ENCODE peak calls at places on chromosomes 11 and 22, in seven cellular contexts. One of them, this sample, is unnamed.

GRCh38 chr11:62432695-62433094 is 13.9 kb downstream of the SCGB1A1 start:
- DNase-seq in Kasumi-1: no peak
- DNase-seq in activated T-cell treated with anti-CD3 and anti-CD28 coated beads, Interleukin-2, amount 50 U/mL, for 24 hours: no peak
- DNase-seq in C1 segment of cervical spinal cord: no peak
- DNase-seq in RWPE2: no peak
- DNase-seq in left colon: no peak
- DNase-seq in endodermal cell: no peak
- DNase-seq in this sample: no peak

GRCh38 chr22:31969789-31970489 is 25.6 kb downstream of the YWHAH start:
- DNase-seq in Kasumi-1: peak; percentile 51
- DNase-seq in activated T-cell treated with anti-CD3 and anti-CD28 coated beads, Interleukin-2, amount 50 U/mL, for 24 hours: peak; percentile 73
- DNase-seq in C1 segment of cervical spinal cord: peak; percentile 22
- DNase-seq in RWPE2: peak; percentile 78
- DNase-seq in left colon: peak; percentile 81
- DNase-seq in endodermal cell: peak; percentile 95
- DNase-seq in this sample: peak; percentile 66

GRCh38 chr22:11613898-11614755 is 3913.9 kb upstream of the OR11H1 start:
- DNase-seq in Kasumi-1: no peak
- DNase-seq in activated T-cell treated with anti-CD3 and anti-CD28 coated beads, Interleukin-2, amount 50 U/mL, for 24 hours: no peak
- DNase-seq in C1 segment of cervical spinal cord: no peak
- DNase-seq in RWPE2: peak; percentile 31
- DNase-seq in left colon: no peak
- DNase-seq in endodermal cell: no peak
- DNase-seq in this sample: no peak

GRCh38 chr22:48825802-48826520 is 1001.7 kb downstream of the BRD1 start:
- DNase-seq in Kasumi-1: no peak
- DNase-seq in activated T-cell treated with anti-CD3 and anti-CD28 coated beads, Interleukin-2, amount 50 U/mL, for 24 hours: peak; percentile 26
- DNase-seq in C1 segment of cervical spinal cord: no peak
- DNase-seq in RWPE2: no peak
- DNase-seq in left colon: no peak
- DNase-seq in endodermal cell: peak; percentile 35
- DNase-seq in this sample: no peak

GRCh38 chr11:27294654-27295053 is 68.4 kb downstream of the CCDC34 start:
- DNase-seq in Kasumi-1: no peak
- DNase-seq in activated T-cell treated with anti-CD3 and anti-CD28 coated beads, Interleukin-2, amount 50 U/mL, for 24 hours: no peak
- DNase-seq in C1 segment of cervical spinal cord: no peak
- DNase-seq in RWPE2: no peak
- DNase-seq in left colon: no peak
- DNase-seq in endodermal cell: no peak
- DNase-seq in this sample: no peak

GRCh38 chr22:42116848-42117424 is 13.7 kb downstream of the CYP2D6 start:
- DNase-seq in Kasumi-1: no peak
- DNase-seq in activated T-cell treated with anti-CD3 and anti-CD28 coated beads, Interleukin-2, amount 50 U/mL, for 24 hours: no peak
- DNase-seq in C1 segment of cervical spinal cord: no peak
- DNase-seq in RWPE2: no peak
- DNase-seq in left colon: peak; percentile 67
- DNase-seq in endodermal cell: peak; percentile 85
- DNase-seq in this sample: no peak

GRCh38 chr11:121451982-121452608 is at the start of gene SORL1:
- DNase-seq in Kasumi-1: peak; percentile 62
- DNase-seq in activated T-cell treated with anti-CD3 and anti-CD28 coated beads, Interleukin-2, amount 50 U/mL, for 24 hours: peak; percentile 85
- DNase-seq in C1 segment of cervical spinal cord: peak; percentile 76
- DNase-seq in RWPE2: no peak
- DNase-seq in left colon: peak; percentile 88
- DNase-seq in endodermal cell: peak; percentile 95
- DNase-seq in this sample: peak; percentile 71

GRCh38 chr22:29394931-29395581 is 6.7 kb upstream of the AP1B1 start:
- DNase-seq in Kasumi-1: peak; percentile 86
- DNase-seq in activated T-cell treated with anti-CD3 and anti-CD28 coated beads, Interleukin-2, amount 50 U/mL, for 24 hours: peak; percentile 73
- DNase-seq in C1 segment of cervical spinal cord: peak; percentile 56
- DNase-seq in RWPE2: no peak
- DNase-seq in left colon: peak; percentile 79
- DNase-seq in endodermal cell: peak; percentile 89
- DNase-seq in this sample: peak; percentile 66

GRCh38 chr11:12079726-12080556 is 30.4 kb upstream of the MICAL2 start:
- DNase-seq in Kasumi-1: no peak
- DNase-seq in activated T-cell treated with anti-CD3 and anti-CD28 coated beads, Interleukin-2, amount 50 U/mL, for 24 hours: no peak
- DNase-seq in C1 segment of cervical spinal cord: no peak
- DNase-seq in RWPE2: peak; percentile 90
- DNase-seq in left colon: no peak
- DNase-seq in endodermal cell: no peak
- DNase-seq in this sample: no peak

GRCh38 chr11:64649304-64649703 is 58.3 kb downstream of the SLC22A12 start:
- DNase-seq in Kasumi-1: peak; percentile 44
- DNase-seq in activated T-cell treated with anti-CD3 and anti-CD28 coated beads, Interleukin-2, amount 50 U/mL, for 24 hours: no peak
- DNase-seq in C1 segment of cervical spinal cord: no peak
- DNase-seq in RWPE2: no peak
- DNase-seq in left colon: no peak
- DNase-seq in endodermal cell: peak; percentile 86
- DNase-seq in this sample: no peak

GRCh38 chr11:75350743-75351540 is 519 bp downstream of the ARRB1 start:
- DNase-seq in Kasumi-1: peak; percentile 65
- DNase-seq in activated T-cell treated with anti-CD3 and anti-CD28 coated beads, Interleukin-2, amount 50 U/mL, for 24 hours: peak; percentile 68
- DNase-seq in C1 segment of cervical spinal cord: peak; percentile 36
- DNase-seq in RWPE2: no peak
- DNase-seq in left colon: peak; percentile 69
- DNase-seq in endodermal cell: peak; percentile 87
- DNase-seq in this sample: no peak